ENCODE peak calls at places on chromosomes 7 and 10, in seven cellular contexts. C is heart left ventricle; R is left ventricle myocardium inferior; M is OCI-LY7; X is CD4-positive, alpha-beta memory T cell; U is CD8-positive, alpha-beta memory T cell; N is ovary. K is an unnamed sample. For H3K4me1, the result is how much of the 10 kb centered on the place peaks cover.

GRCh38 chr10:3782456-3783312 is 2.3 kb downstream of the KLF6 start:
- DNase-seq in C (peak), R (peak), M (peak), X (peak), U (peak), N (peak), K (peak)

GRCh38 chr10:75397571-75397921 is 4.0 kb downstream of the ZNF503 start:
- DNase-seq in C (no peak), R (peak), M (no peak), X (no peak), U (no peak), N (peak), K (peak)

GRCh38 chr7:14381306-14381705 is 391.8 kb upstream of the ETV1 start:
- DNase-seq in C (no peak), R (no peak), M (no peak), X (no peak), U (no peak), N (no peak), K (no peak)

GRCh38 chr7:21920931-21921330 is 24.8 kb downstream of the CDCA7L start:
- DNase-seq in C (no peak), R (no peak), M (no peak), X (no peak), U (no peak), N (no peak), K (no peak)

GRCh38 chr7:2530076-2530967 is 10.7 kb downstream of the LFNG start:
- DNase-seq in C (peak), R (peak), M (no peak), X (peak), U (peak), N (no peak), K (peak)

GRCh38 chr10:110409488-110409887 is 88.2 kb upstream of the DUSP5 start:
- DNase-seq in C (no peak), R (no peak), M (no peak), X (no peak), U (no peak), N (no peak), K (no peak)

GRCh38 chr7:79610301-79610700 is 156.8 kb upstream of the MAGI2 start:
- DNase-seq in C (no peak), R (no peak), M (no peak), X (no peak), U (no peak), N (no peak), K (no peak)

GRCh38 chr7:105656922-105657521 is 75.7 kb upstream of the EFCAB10 start:
- DNase-seq in C (no peak), R (no peak), M (peak), X (peak), U (peak), N (no peak), K (no peak)

GRCh38 chr7:104230606-104231005 is 22.8 kb upstream of the ORC5 start:
- DNase-seq in C (no peak), R (no peak), M (no peak), X (no peak), U (no peak), N (no peak), K (peak)

GRCh38 chr10:90652519-90652918 is 205.3 kb downstream of the HTR7 start:
- DNase-seq in C (no peak), R (no peak), M (no peak), X (no peak), U (no peak), N (no peak), K (no peak)

GRCh38 chr10:127993281-127993680 is 86.4 kb downstream of the PTPRE start:
- DNase-seq in C (no peak), R (no peak), M (no peak), X (no peak), U (no peak), N (no peak), K (no peak)

GRCh38 chr10:104268691-104269645 is at the start of gene GSTO2:
- DNase-seq in C (peak), R (peak), M (peak), X (peak), U (peak), N (peak), K (peak)

GRCh38 chr7:90931996-90932912 is 332.0 kb upstream of the FZD1 start:
- DNase-seq in C (peak), R (no peak), M (peak), X (no peak), U (no peak), N (no peak), K (no peak)

GRCh38 chr10:62379394-62379793 is 5.2 kb downstream of the ZNF365 start:
- DNase-seq in C (no peak), R (no peak), M (no peak), X (no peak), U (no peak), N (no peak), K (peak)

GRCh38 chr7:112238852-112239610 is 32.5 kb downstream of the ZNF277 start:
- DNase-seq in C (no peak), R (no peak), M (no peak), X (no peak), U (no peak), N (no peak), K (no peak)

GRCh38 chr10:78457804-78458483 is 424.3 kb downstream of the RPS24 start:
- DNase-seq in C (no peak), R (no peak), M (no peak), X (no peak), U (no peak), N (no peak), K (no peak)

GRCh38 chr7:18425873-18426520 is 69.6 kb upstream of the HDAC9 start:
- DNase-seq in C (no peak), R (no peak), M (no peak), X (no peak), U (no peak), N (no peak), K (no peak)

GRCh38 chr7:67407351-67407750 is 410.7 kb downstream of the TYW1 start:
- DNase-seq in C (no peak), R (no peak), M (no peak), X (no peak), U (no peak), N (no peak), K (no peak)

GRCh38 chr7:154928136-154929005 is 74.6 kb downstream of the PAXIP1 start:
- DNase-seq in C (no peak), R (no peak), M (peak), X (peak), U (peak), N (peak), K (no peak)

GRCh38 chr10:74206727-74207126 is 55.7 kb downstream of the ADK start:
- DNase-seq in C (no peak), R (no peak), M (no peak), X (no peak), U (no peak), N (no peak), K (no peak)

GRCh38 chr7:115357213-115357999 is 435.5 kb downstream of the MDFIC start:
- DNase-seq in C (no peak), R (no peak), M (no peak), X (no peak), U (no peak), N (no peak), K (no peak)

GRCh38 chr7:51263631-51264484 is 52.8 kb downstream of the COBL start:
- DNase-seq in C (no peak), R (no peak), M (no peak), X (no peak), U (no peak), N (no peak), K (no peak)

GRCh38 chr7:51260516-51260915 is 56.1 kb downstream of the COBL start:
- DNase-seq in C (no peak), R (no peak), M (no peak), X (no peak), U (no peak), N (no peak), K (no peak)

GRCh38 chr7:51261117-51261835 is 55.3 kb downstream of the COBL start:
- DNase-seq in C (no peak), R (no peak), M (no peak), X (no peak), U (no peak), N (no peak), K (peak)

GRCh38 chr7:51262796-51263519 is 53.7 kb downstream of the COBL start:
- DNase-seq in C (no peak), R (no peak), M (no peak), X (no peak), U (no peak), N (no peak), K (no peak)

DNA sequence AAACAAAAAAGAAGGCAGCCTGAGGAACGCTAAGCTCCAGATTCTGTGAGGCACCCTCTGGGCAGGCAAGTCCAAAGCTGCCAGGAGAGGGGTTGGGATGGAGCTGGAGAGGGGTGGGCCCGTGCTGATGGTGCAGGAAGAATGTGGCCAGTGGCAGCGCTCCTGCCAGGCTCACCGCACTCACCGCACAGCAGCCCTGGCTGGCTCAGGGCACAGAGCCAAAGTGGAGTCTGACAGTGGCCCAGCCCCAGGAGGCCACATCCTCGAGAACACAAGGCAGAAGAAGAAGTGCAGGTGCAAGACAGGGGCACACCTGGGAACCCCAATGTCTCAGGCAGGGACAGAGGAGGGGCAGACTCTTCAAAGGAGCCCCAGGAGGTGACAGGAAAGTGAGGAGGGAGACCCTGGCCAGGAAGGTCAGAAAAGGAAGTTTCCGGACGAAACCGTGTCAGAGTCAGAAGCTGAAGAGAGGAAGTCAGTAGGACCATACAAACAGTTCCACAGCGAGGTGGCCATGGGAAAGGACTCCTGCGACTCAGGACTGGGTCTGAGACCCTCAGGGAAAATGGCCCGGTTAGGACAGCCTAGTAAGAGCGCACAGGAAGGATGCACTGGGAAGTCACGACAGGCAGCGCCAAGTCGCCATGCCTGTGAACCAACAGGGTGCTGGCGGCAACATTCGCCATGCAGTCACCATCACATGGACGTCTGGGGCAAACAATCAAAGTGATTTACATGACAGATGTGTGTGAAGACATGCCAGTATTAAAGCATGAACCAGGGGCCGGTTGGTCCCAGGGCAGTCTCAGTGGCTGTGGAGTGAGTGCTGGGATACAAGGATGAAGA is 54.4 kb downstream of the COBL start:
- DNase-seq in C (no peak), R (no peak), M (no peak), X (no peak), U (no peak), N (no peak), K (no peak)
- H3K27ac ChIP-seq in C (no peak), R (peak), M (no peak), X (no peak), U (no peak), N (no peak), K (peak)

GRCh38 chr10:102647433-102648268 is 3.4 kb downstream of the TRIM8 start:
- DNase-seq in C (no peak), R (no peak), M (peak), X (no peak), U (no peak), N (no peak), K (peak)

GRCh38 chr10:102648269-102648888 is 4.1 kb downstream of the TRIM8 start:
- DNase-seq in C (no peak), R (no peak), M (peak), X (no peak), U (no peak), N (no peak), K (peak)

GRCh38 chr10:102645388-102645740 is 1.1 kb downstream of the TRIM8 start:
- DNase-seq in C (peak), R (peak), M (peak), X (peak), U (peak), N (peak), K (peak)

GRCh38 chr10:102645741-102646609 is 1.7 kb downstream of the TRIM8 start:
- DNase-seq in C (peak), R (peak), M (peak), X (peak), U (peak), N (peak), K (peak)

DNA sequence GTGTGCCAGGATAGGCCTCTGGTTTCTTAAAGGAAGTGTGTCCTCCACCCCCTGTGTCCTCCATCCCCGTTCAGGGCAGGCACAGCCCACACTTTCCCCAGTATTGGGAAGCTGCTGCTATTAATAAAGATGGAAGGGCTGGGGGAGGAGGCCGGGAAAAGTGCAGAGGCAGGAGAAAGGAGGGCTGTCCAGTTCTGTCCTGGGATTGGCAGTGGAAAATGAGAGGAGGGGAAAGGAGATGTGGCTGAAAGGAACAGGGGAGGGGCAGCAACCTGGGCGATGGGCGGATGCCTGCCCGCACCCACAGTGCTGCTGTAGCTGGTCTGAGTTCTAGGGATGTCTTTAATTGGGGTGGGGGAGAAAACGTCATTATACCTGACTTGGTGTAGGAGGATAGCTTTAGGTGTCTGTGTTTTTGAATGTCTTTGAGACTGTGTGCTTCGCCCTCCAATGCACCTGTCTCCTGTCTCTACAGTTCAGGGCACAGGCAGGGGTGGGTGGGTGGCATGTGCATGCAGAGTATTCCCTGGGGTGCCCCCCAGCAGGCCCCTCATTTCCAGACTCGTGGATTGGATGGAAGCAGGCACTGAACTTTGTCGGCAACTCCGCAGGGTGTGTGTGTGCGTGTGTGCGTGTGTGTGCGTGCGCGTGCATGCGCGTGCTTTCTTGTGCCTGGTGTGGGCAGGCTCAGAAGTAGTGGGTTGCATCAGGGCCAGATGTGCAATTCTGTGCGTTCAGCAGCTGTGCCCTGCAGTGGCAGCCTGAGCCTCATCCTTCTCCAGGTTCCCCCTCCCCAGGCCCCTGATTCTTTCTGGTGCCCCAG is 2.5 kb downstream of the TRIM8 start:
- DNase-seq in C (peak), R (no peak), M (peak), X (peak), U (peak), N (no peak), K (peak)
- H3K4me1 ChIP-seq in C (half or more), R (half or more), M (half or more), X (half or more), U (half or more), N (under half), K (under half)

GRCh38 chr10:129956902-129957673 is 7.0 kb downstream of the EBF3 start:
- DNase-seq in C (no peak), R (no peak), M (no peak), X (no peak), U (no peak), N (no peak), K (no peak)
- H3K4me3 ChIP-seq in C (peak), R (peak), M (no peak), X (no peak), U (no peak), N (no peak), K (peak)

GRCh38 chr10:94065787-94066186 is 72.1 kb downstream of the PLCE1 start:
- DNase-seq in C (no peak), R (no peak), M (no peak), X (no peak), U (no peak), N (no peak), K (no peak)
- H3K27ac ChIP-seq in C (no peak), R (no peak), M (no peak), X (no peak), U (no peak), N (no peak), K (no peak)